ENCODE peak calls at places on chromosomes 11 and 22, in six cellular contexts. N is naive thymus-derived CD8-positive, alpha-beta T cell; A is psoas muscle; L is NCI-H146; E is colonic mucosa; W is HuH-7.5. S is an unnamed sample.

GRCh38 chr11:44758996-44759395 is 32.2 kb downstream of the TSPAN18 start:
- DNase-seq in N (no peak), W (no peak), A (no peak), E (no peak), L (no peak), S (no peak)

GRCh38 chr22:24834845-24835570 is 29.0 kb downstream of the SGSM1 start:
- DNase-seq in W (peak), E (peak), L (peak), N (no peak), A (no peak), S (no peak)

GRCh38 chr22:35712672-35713071 is 5.0 kb upstream of the APOL5 start:
- DNase-seq in N (no peak), A (no peak), L (no peak), E (no peak), W (no peak), S (no peak)

GRCh38 chr11:114122668-114123067 is 63.2 kb downstream of the ZBTB16 start:
- DNase-seq in N (no peak), A (no peak), E (no peak), W (no peak), L (no peak), S (no peak)

GRCh38 chr11:27718346-27718852 is 18.1 kb upstream of the BDNF start:
- DNase-seq in A (no peak), W (peak), E (peak), N (no peak), L (peak), S (no peak)

GRCh38 chr11:1302041-1302460 is 7.4 kb downstream of the TOLLIP start:
- DNase-seq in E (peak), W (no peak), A (no peak), L (no peak), N (no peak), S (no peak)

GRCh38 chr11:113865873-113866272 is 9.5 kb downstream of the USP28 start:
- DNase-seq in E (no peak), W (no peak), A (no peak), L (no peak), N (no peak), S (no peak)

GRCh38 chr11:112503410-112503809 is 242.8 kb upstream of the PLET1 start:
- DNase-seq in L (no peak), N (no peak), A (no peak), W (no peak), E (no peak), S (no peak)

S was measured in immature natural killer cell.